ENCODE peak calls at places on chromosomes 3 and 15, in nine cellular contexts. B is brain microvascular endothelial cell, D is foreskin fibroblast, J is fibroblast of lung, E is colonic mucosa, R is GM13977, X is GM13976, V is B cell, N is HFF-Myc. S is an unnamed sample.

GRCh38 chr3:167882057-167882667 is 146.6 kb downstream of the SERPINI1 start:
- DNase-seq in V (peak; percentile 59), X (peak; percentile 18), J (peak; percentile 79), D (peak; percentile 7), E (no peak), B (peak; percentile 8), N (peak; percentile 4), R (peak; percentile 27), S (no peak)

GRCh38 chr3:194272861-194273266 is 78.3 kb downstream of the CPN2 start:
- DNase-seq in V (no peak), N (peak; percentile 86), D (peak; percentile 57), R (no peak), B (no peak), E (no peak), X (no peak), J (no peak), S (no peak)

GRCh38 chr3:64291956-64292355 is 66.7 kb upstream of the PRICKLE2 start:
- DNase-seq in D (peak; percentile 83), R (no peak), E (no peak), B (peak; percentile 18), J (peak; percentile 88), X (no peak), N (no peak), V (no peak), S (no peak)

GRCh38 chr3:36097180-36097579 is 283.1 kb upstream of the STAC start:
- DNase-seq in N (no peak), J (no peak), D (no peak), R (no peak), E (no peak), B (no peak), V (no peak), X (no peak), S (no peak)

GRCh38 chr15:77034620-77035467 is 36.1 kb downstream of the TSPAN3 start:
- DNase-seq in J (no peak), E (peak; percentile 50), R (peak; percentile 58), D (no peak), X (peak; percentile 74), B (no peak), N (no peak), V (peak; percentile 69), S (peak; percentile 66)

GRCh38 chr3:152026033-152026556 is 152.7 kb downstream of the SUCNR1 start:
- DNase-seq in R (no peak), D (peak; percentile 66), N (peak; percentile 78), J (peak; percentile 89), E (no peak), V (no peak), X (no peak), B (peak; percentile 58), S (no peak)

GRCh38 chr3:23540600-23540999 is 265.2 kb upstream of the UBE2E1 start:
- DNase-seq in J (no peak), E (no peak), X (no peak), B (no peak), V (no peak), D (no peak), N (no peak), R (no peak), S (no peak)

GRCh38 chr3:10470666-10471336 is 34.6 kb downstream of the ATP2B2 start:
- DNase-seq in N (no peak), D (no peak), R (no peak), V (no peak), J (no peak), E (no peak), B (no peak), X (no peak), S (no peak)

GRCh38 chr3:8371085-8371551 is 130.5 kb upstream of the LMCD1 start:
- DNase-seq in E (no peak), V (no peak), X (no peak), J (peak; percentile 78), R (no peak), N (no peak), D (peak; percentile 29), B (peak; percentile 94), S (no peak)

GRCh38 chr3:61637088-61638051 is 76.0 kb downstream of the PTPRG start:
- DNase-seq in D (no peak), X (peak; percentile 38), J (peak; percentile 28), E (peak; percentile 74), V (peak; percentile 39), N (no peak), R (no peak), B (peak; percentile 42), S (no peak)

GRCh38 chr15:37134699-37135131 is 34.4 kb upstream of the MEIS2 start:
- DNase-seq in X (no peak), B (peak; percentile 37), E (no peak), J (peak; percentile 63), D (no peak), N (no peak), R (no peak), V (peak; percentile 16), S (no peak)

GRCh38 chr15:76260246-76260938 is 50.9 kb downstream of the ETFA start:
- DNase-seq in D (no peak), J (no peak), E (no peak), R (no peak), X (no peak), N (no peak), B (no peak), V (no peak), S (no peak)

GRCh38 chr3:46372492-46373359 is 2.0 kb downstream of the CCR5 start:
- DNase-seq in X (peak; percentile 38), D (peak; percentile 23), B (peak; percentile 9), E (no peak), J (peak; percentile 45), R (no peak), V (peak; percentile 48), N (no peak), S (no peak)

GRCh38 chr15:88912500-88912921 is 668 bp downstream of the MFGE8 start:
- DNase-seq in N (no peak), R (no peak), B (no peak), J (peak; percentile 45), E (no peak), D (no peak), V (no peak), X (peak; percentile 33), S (no peak)

DNA sequence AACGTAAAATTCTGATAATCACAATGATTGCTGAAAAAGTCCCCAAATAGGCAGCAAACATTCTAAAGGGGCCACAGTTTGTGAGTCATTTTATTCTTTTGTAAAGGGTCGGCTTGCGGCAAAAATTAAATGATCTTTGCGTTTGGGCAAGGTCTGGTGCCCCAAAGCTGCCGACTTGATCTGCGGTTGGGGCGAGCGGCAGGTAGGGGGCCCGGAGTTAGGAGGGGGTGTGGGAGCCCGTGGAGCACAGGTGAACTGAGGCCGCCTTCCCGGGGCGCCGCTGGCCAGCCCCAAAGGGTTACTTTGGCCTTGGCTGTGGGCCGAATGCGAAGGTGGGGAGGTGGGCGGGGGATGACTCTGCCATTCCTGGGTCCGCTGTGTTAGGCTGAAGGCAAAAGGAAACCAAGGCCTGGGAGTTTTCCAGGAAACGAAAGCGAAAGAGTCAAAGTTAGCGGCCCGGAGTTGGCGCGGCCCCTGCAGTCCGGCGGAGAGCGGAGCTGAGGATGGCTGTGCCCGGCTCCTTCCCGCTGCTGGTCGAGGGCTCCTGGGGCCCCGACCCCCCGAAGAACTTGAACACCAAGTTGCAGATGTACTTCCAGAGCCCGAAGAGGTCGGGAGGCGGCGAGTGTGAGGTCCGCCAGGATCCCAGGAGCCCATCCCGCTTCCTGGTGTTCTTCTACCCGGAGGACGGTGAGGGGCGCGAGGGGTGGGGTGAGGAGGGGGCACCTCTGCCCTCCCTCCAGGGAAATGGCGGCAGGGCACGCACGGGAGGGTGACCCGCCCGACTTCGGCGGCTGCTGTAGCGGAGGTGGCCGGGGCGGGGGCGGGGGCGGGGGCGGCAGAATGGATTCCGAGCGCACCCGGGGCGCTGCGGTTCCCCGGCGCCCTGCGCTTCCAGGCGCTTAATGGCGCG is at the start of gene PARP14:
- DNase-seq in R (peak; percentile 69), V (peak; percentile 83), D (peak; percentile 55), J (peak; percentile 78), B (peak; percentile 63), E (peak; percentile 84), N (peak; percentile 30), X (peak; percentile 79), S (peak; percentile 76)
- TF ChIP-seq CTCF in R (peak; percentile 16), V (no peak), D (no peak), J (peak; percentile 12), B (peak; percentile 21), E (no peak), N (peak; percentile 4), X (no peak), S (no peak)

GRCh38 chr15:29018406-29018805 is 132.6 kb downstream of the APBA2 start:
- DNase-seq in V (no peak), R (no peak), J (no peak), B (no peak), X (no peak), D (no peak), E (no peak), N (no peak), S (no peak)
- TF ChIP-seq CTCF in V (no peak), R (no peak), J (no peak), B (peak; percentile 10), X (no peak), D (no peak), E (no peak), N (no peak), S (no peak)

DNA sequence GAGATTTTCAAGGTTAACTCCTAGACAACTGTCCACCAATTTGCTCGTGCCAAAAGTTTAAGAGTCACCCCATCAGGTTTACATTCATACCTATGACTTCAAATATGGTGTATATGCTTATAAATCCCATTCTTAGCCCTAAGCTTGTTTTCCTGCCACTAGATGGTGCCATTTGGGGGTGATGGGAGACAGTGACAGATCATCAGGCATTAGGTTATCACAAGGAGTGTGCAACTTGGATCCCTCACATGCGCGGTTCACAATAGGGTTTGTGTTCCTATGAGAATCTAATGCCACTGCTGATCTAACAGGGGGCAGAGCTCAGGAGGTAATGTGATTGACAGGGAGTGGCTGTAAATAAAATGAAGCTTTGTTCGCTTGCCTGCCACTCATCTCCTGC is 182.7 kb downstream of the CNTN6 start:
- DNase-seq in D (no peak), B (peak; percentile 18), X (no peak), J (no peak), V (peak; percentile 8), R (no peak), N (no peak), E (peak; percentile 25), S (peak; percentile 1)
- TF ChIP-seq CTCF in D (no peak), B (peak; percentile 59), X (peak; percentile 31), J (peak; percentile 29), V (peak; percentile 37), R (peak; percentile 59), N (no peak), E (no peak), S (no peak)

GRCh38 chr3:72190050-72190449 is 405.1 kb upstream of the PROK2 start:
- DNase-seq in E (no peak), D (no peak), V (no peak), N (no peak), B (no peak), J (no peak), X (no peak), R (no peak), S (no peak)

GRCh38 chr3:72185549-72186484 is 400.9 kb upstream of the PROK2 start:
- DNase-seq in B (peak; percentile 80), D (peak; percentile 88), V (peak; percentile 62), X (no peak), N (no peak), R (no peak), J (peak; percentile 75), E (no peak), S (peak; percentile 63)

GRCh38 chr3:72186485-72186864 is 401.5 kb upstream of the PROK2 start:
- DNase-seq in J (peak; percentile 51), E (no peak), N (no peak), X (no peak), R (no peak), B (peak; percentile 25), D (peak; percentile 74), V (no peak), S (no peak)

GRCh38 chr3:72189344-72189743 is 404.4 kb upstream of the PROK2 start:
- DNase-seq in V (no peak), D (no peak), B (no peak), E (no peak), X (no peak), N (no peak), R (no peak), J (no peak), S (no peak)

GRCh38 chr3:72187131-72187530 is 402.2 kb upstream of the PROK2 start:
- DNase-seq in J (peak; percentile 4), V (peak; percentile 37), R (no peak), E (no peak), B (no peak), D (no peak), X (peak; percentile 29), N (no peak), S (no peak)
- TF ChIP-seq CTCF in J (peak; percentile 16), V (peak; percentile 43), R (peak; percentile 24), E (no peak), B (peak; percentile 31), D (no peak), X (peak; percentile 26), N (no peak), S (peak; percentile 15)

S was measured in activated CD8-positive, alpha-beta T cell treated with anti-CD3 and anti-CD28 coated beads for 36 hours.